ENCODE peak calls at places on chromosomes 2 and 18, in seven cellular contexts. D is left ventricle myocardium inferior, E is tibial artery, I is RWPE1, F is body of pancreas, V is AG04450, L is lower leg skin. U is an unnamed sample.

GRCh38 chr2:60948926-60949579 is 67.7 kb downstream of the REL start:
- DNase-seq in D (no peak), L (no peak), F (no peak), I (peak; percentile 78), V (no peak), E (no peak), U (no peak)

GRCh38 chr2:127208313-127208712 is 11.8 kb downstream of the CYP27C1 start:
- DNase-seq in D (no peak), V (no peak), F (no peak), E (no peak), I (no peak), L (peak; percentile 75), U (no peak)

GRCh38 chr2:112255875-112256274 is 1.0 kb upstream of the ZC3H8 start:
- DNase-seq in E (no peak), F (no peak), I (no peak), D (no peak), L (no peak), V (no peak), U (no peak)

GRCh38 chr2:178074123-178075005 is 1.8 kb upstream of the PDE11A start:
- DNase-seq in F (no peak), V (no peak), D (no peak), E (no peak), I (no peak), L (no peak), U (no peak)

GRCh38 chr2:104744537-104744936 is 109.4 kb upstream of the POU3F3 start:
- DNase-seq in D (no peak), L (no peak), E (no peak), I (peak; percentile 8), V (no peak), F (no peak), U (no peak)

GRCh38 chr2:54624611-54625071 is 98.8 kb upstream of the EML6 start:
- DNase-seq in E (no peak), D (no peak), I (no peak), F (no peak), V (no peak), L (no peak), U (no peak)

GRCh38 chr2:219912530-219912929 is 285.1 kb downstream of the SLC4A3 start:
- DNase-seq in I (no peak), F (no peak), V (peak; percentile 23), D (no peak), E (no peak), L (no peak), U (no peak)

GRCh38 chr2:157468931-157469708 is 25.2 kb upstream of the CYTIP start:
- DNase-seq in D (no peak), I (peak; percentile 13), E (no peak), V (no peak), L (no peak), F (peak; percentile 34), U (no peak)

GRCh38 chr2:47664817-47665216 is 118.1 kb upstream of the MSH6 start:
- DNase-seq in L (peak; percentile 54), F (peak; percentile 4), V (no peak), I (no peak), D (no peak), E (no peak), U (no peak)
- TF ChIP-seq CTCF in L (no peak), F (peak; percentile 14), V (no peak), I (no peak), D (no peak), E (no peak), U (no peak)

GRCh38 chr18:13800505-13801259 is 23.3 kb upstream of the MC5R start:
- DNase-seq in I (peak; percentile 79), F (peak; percentile 74), L (peak; percentile 88), E (peak; percentile 73), D (peak; percentile 62), V (no peak), U (peak; percentile 79)
- TF ChIP-seq CTCF in I (peak; percentile 79), F (peak; percentile 53), L (no peak), E (no peak), D (peak; percentile 68), V (peak; percentile 27), U (no peak)

GRCh38 chr2:162060522-162060921 is 13.5 kb downstream of the DPP4 start:
- DNase-seq in E (no peak), F (no peak), L (no peak), V (no peak), D (no peak), I (no peak), U (no peak)

GRCh38 chr2:162063281-162063680 is 10.7 kb downstream of the DPP4 start:
- DNase-seq in F (no peak), I (no peak), E (no peak), V (no peak), D (no peak), L (no peak), U (no peak)

GRCh38 chr2:162063899-162064298 is 10.1 kb downstream of the DPP4 start:
- DNase-seq in D (no peak), L (no peak), F (no peak), V (no peak), I (no peak), E (no peak), U (no peak)

GRCh38 chr2:162061021-162061420 is 13.0 kb downstream of the DPP4 start:
- DNase-seq in L (no peak), D (no peak), E (no peak), F (no peak), I (no peak), V (no peak), U (no peak)

GRCh38 chr2:162062559-162062958 is 11.5 kb downstream of the DPP4 start:
- DNase-seq in V (no peak), L (no peak), D (no peak), E (no peak), F (no peak), I (no peak), U (no peak)
- TF ChIP-seq CTCF in V (no peak), L (no peak), D (no peak), E (no peak), F (no peak), I (no peak), U (no peak)

DNA sequence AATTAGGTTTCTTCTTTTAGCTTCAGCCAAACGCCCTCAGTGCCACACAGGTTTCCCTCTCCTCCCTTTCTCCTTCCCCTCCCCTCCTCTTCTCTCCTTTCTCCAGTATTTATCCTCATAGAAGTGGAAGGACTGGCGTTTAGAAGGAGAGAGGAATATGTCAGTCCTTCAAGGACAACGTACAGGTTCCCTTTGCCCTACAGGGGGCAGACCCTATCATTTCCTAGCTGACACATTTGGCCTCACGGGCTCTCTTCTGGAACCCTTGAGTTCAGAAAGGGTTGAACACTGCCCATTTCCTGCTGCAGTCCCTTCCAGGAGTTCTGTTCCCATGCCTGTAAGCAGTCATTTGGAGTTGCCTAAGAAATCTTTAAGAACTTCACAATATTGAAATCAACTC is 46.1 kb downstream of the CDCA7 start:
- DNase-seq in D (no peak), F (no peak), V (no peak), E (no peak), I (no peak), L (no peak), U (peak; percentile 42)
- TF ChIP-seq CTCF in D (no peak), F (peak; percentile 7), V (peak; percentile 26), E (no peak), I (no peak), L (no peak), U (peak; percentile 43)

GRCh38 chr2:172704072-172704936 is 31.3 kb upstream of the RAPGEF4 start:
- DNase-seq in E (no peak), I (peak; percentile 20), D (no peak), L (no peak), V (no peak), F (peak; percentile 11), U (peak; percentile 49)
- TF ChIP-seq CTCF in E (no peak), I (no peak), D (peak; percentile 70), L (no peak), V (peak; percentile 50), F (peak; percentile 51), U (peak; percentile 72)

GRCh38 chr2:28457237-28457636 is 38.6 kb upstream of the PLB1 start:
- DNase-seq in L (no peak), D (no peak), I (no peak), V (no peak), E (no peak), F (no peak), U (no peak)
- TF ChIP-seq CTCF in L (no peak), D (no peak), I (no peak), V (no peak), E (no peak), F (no peak), U (peak; percentile 15)

GRCh38 chr2:238461916-238462315 is 35.2 kb downstream of the ASB1 start:
- DNase-seq in I (no peak), E (no peak), L (no peak), F (no peak), V (no peak), D (no peak), U (no peak)
- TF ChIP-seq CTCF in I (no peak), E (no peak), L (no peak), F (no peak), V (no peak), D (no peak), U (no peak)